ENCODE peak calls at places on chromosomes 5 and 9, in seven cellular contexts. W, I, Z, J, B, C and U are unnamed samples.

GRCh38 chr5:132797651-132798050 is 15.5 kb upstream of the SOWAHA start:
- DNase-seq in W (no peak), I (no peak), Z (no peak), J (no peak), B (no peak), C (no peak), U (no peak)

GRCh38 chr5:55102345-55102744 is at the start of gene GZMA:
- DNase-seq in W (no peak), I (peak), Z (no peak), J (no peak), B (no peak), C (no peak), U (no peak)

GRCh38 chr5:91048073-91048472 is 335.0 kb downstream of the ARRDC3 start:
- DNase-seq in W (no peak), I (no peak), Z (no peak), J (no peak), B (no peak), C (no peak), U (no peak)

GRCh38 chr9:120348951-120349429 is 231.0 kb downstream of the CDK5RAP2 start:
- DNase-seq in W (no peak), I (no peak), Z (peak), J (peak), B (no peak), C (peak), U (no peak)

GRCh38 chr9:133515240-133515610 is 9.5 kb downstream of the MYMK start:
- DNase-seq in W (no peak), I (no peak), Z (no peak), J (no peak), B (no peak), C (no peak), U (no peak)

GRCh38 chr5:135034963-135035677 is 1.1 kb upstream of the PITX1 start:
- DNase-seq in W (no peak), I (no peak), Z (no peak), J (no peak), B (no peak), C (no peak), U (no peak)

GRCh38 chr9:136961279-136962065 is 9.4 kb downstream of the LCN12 start:
- DNase-seq in W (no peak), I (no peak), Z (no peak), J (no peak), B (no peak), C (no peak), U (no peak)

GRCh38 chr9:116101516-116101915 is 52.1 kb upstream of the PAPPA start:
- DNase-seq in W (no peak), I (no peak), Z (no peak), J (no peak), B (no peak), C (no peak), U (no peak)

GRCh38 chr9:6845881-6846280 is 88.1 kb downstream of the KDM4C start:
- DNase-seq in W (no peak), I (no peak), Z (no peak), J (no peak), B (no peak), C (no peak), U (no peak)

GRCh38 chr5:132479812-132480441 is 10.6 kb downstream of the IRF1 start:
- DNase-seq in W (no peak), I (no peak), Z (no peak), J (no peak), B (no peak), C (no peak), U (no peak)

GRCh38 chr5:12335938-12336337 is 431.7 kb upstream of the CTNND2 start:
- DNase-seq in W (no peak), I (no peak), Z (no peak), J (no peak), B (no peak), C (no peak), U (no peak)

GRCh38 chr9:88307136-88307535 is 81.1 kb upstream of the SPIN1 start:
- DNase-seq in W (no peak), I (no peak), Z (no peak), J (no peak), B (no peak), C (no peak), U (no peak)

GRCh38 chr9:21574261-21574660 is 92.1 kb upstream of the IFNE start:
- DNase-seq in W (no peak), I (no peak), Z (no peak), J (no peak), B (no peak), C (no peak), U (no peak)

GRCh38 chr5:7868427-7868772 is 431 bp downstream of the FASTKD3 start:
- DNase-seq in W (no peak), I (no peak), Z (peak), J (no peak), B (no peak), C (no peak), U (no peak)

GRCh38 chr9:36154213-36154952 is 14.8 kb upstream of the CCIN start:
- DNase-seq in W (no peak), I (no peak), Z (no peak), J (no peak), B (no peak), C (no peak), U (no peak)

GRCh38 chr5:16849821-16850220 is 86.3 kb downstream of the MYO10 start:
- DNase-seq in W (no peak), I (no peak), Z (no peak), J (no peak), B (no peak), C (no peak), U (no peak)

GRCh38 chr5:139740993-139741672 is 54.5 kb upstream of the PSD2 start:
- DNase-seq in W (no peak), I (no peak), Z (no peak), J (no peak), B (no peak), C (no peak), U (no peak)

GRCh38 chr5:88452820-88453219 is 184.2 kb upstream of the TMEM161B start:
- DNase-seq in W (no peak), I (no peak), Z (no peak), J (peak), B (no peak), C (no peak), U (no peak)

GRCh38 chr9:38713426-38713825 is 6.5 kb downstream of the FAM240B start:
- DNase-seq in W (no peak), I (no peak), Z (no peak), J (no peak), B (peak), C (no peak), U (no peak)

GRCh38 chr5:68456756-68457217 is 241.2 kb downstream of the PIK3R1 start:
- DNase-seq in W (no peak), I (no peak), Z (no peak), J (peak), B (no peak), C (no peak), U (no peak)

GRCh38 chr5:14178671-14179211 is 35.6 kb downstream of the TRIO start:
- DNase-seq in W (no peak), I (no peak), Z (no peak), J (no peak), B (no peak), C (no peak), U (no peak)

GRCh38 chr9:126882746-126883145 is 22.3 kb downstream of the ZBTB34 start:
- DNase-seq in W (no peak), I (no peak), Z (no peak), J (no peak), B (no peak), C (no peak), U (no peak)